ENCODE peak calls at places on chromosome 22, in six cellular contexts. F is uterus, H is upper lobe of right lung, J is kidney glomerular epithelial cell, L is stomach, T is hepatic stellate cell. G is an unnamed sample.

GRCh38 chr22:49235463-49236300 is 592.0 kb downstream of the BRD1 start:
- DNase-seq in F (no peak), H (no peak), J (no peak), L (no peak), T (no peak), G (no peak)

GRCh38 chr22:38415561-38416321 is 39.3 kb downstream of the KCNJ4 start:
- DNase-seq in F (peak; percentile 6), H (peak; percentile 53), J (no peak), L (peak; percentile 19), T (no peak), G (peak; percentile 39)

GRCh38 chr22:25775501-25775900 is 33.5 kb downstream of the MYO18B start:
- DNase-seq in F (no peak), H (no peak), J (no peak), L (no peak), T (no peak), G (no peak)

GRCh38 chr22:39593931-39594285 is 23.4 kb downstream of the CACNA1I start:
- DNase-seq in F (no peak), H (no peak), J (no peak), L (no peak), T (no peak), G (no peak)

GRCh38 chr22:23067023-23067650 is 3.2 kb upstream of the GNAZ start:
- DNase-seq in F (peak; percentile 7), H (peak; percentile 46), J (no peak), L (peak; percentile 8), T (no peak), G (peak; percentile 29)

GRCh38 chr22:46830001-46830715 is 67.7 kb downstream of the TBC1D22A start:
- DNase-seq in F (no peak), H (peak; percentile 49), J (no peak), L (peak; percentile 53), T (peak; percentile 62), G (no peak)

GRCh38 chr22:28332410-28332809 is 347.2 kb downstream of the TTC28 start:
- DNase-seq in F (no peak), H (no peak), J (no peak), L (no peak), T (no peak), G (no peak)

GRCh38 chr22:25711491-25711890 is 30.5 kb upstream of the MYO18B start:
- DNase-seq in F (no peak), H (no peak), J (no peak), L (no peak), T (no peak), G (no peak)

GRCh38 chr22:27032121-27032761 is 374.9 kb downstream of the MIAT start:
- DNase-seq in F (no peak), H (no peak), J (no peak), L (no peak), T (no peak), G (no peak)

GRCh38 chr22:37769056-37769455 is 38.7 kb upstream of the GCAT start:
- DNase-seq in F (no peak), H (no peak), J (no peak), L (no peak), T (no peak), G (no peak)

GRCh38 chr22:40204331-40205116 is 26.8 kb downstream of the TNRC6B start:
- DNase-seq in F (peak; percentile 34), H (no peak), J (no peak), L (no peak), T (peak; percentile 76), G (no peak)

GRCh38 chr22:46044718-46045458 is 67.9 kb upstream of the WNT7B start:
- DNase-seq in F (peak; percentile 43), H (peak; percentile 81), J (no peak), L (peak; percentile 50), T (no peak), G (no peak)

GRCh38 chr22:22197993-22198402 is 46.6 kb upstream of the VPREB1 start:
- DNase-seq in F (no peak), H (no peak), J (no peak), L (no peak), T (no peak), G (no peak)

GRCh38 chr22:24423519-24424000 is 3.8 kb upstream of the ADORA2A start:
- DNase-seq in F (no peak), H (peak; percentile 86), J (peak; percentile 5), L (peak; percentile 73), T (peak; percentile 85), G (no peak)

G was measured in ureter.